ENCODE peak calls at places on chromosome 11, in six cellular contexts. One of them, this sample, is unnamed.
A peak's percentile ranks its signal among the peaks of the same experiment; 100 is the strongest.

GRCh38 chr11:63763506-63764200 is 4.9 kb downstream of the ZFTA start:
- DNase-seq in SK-N-SH: peak; percentile 41
- DNase-seq in astrocyte: no peak
- DNase-seq in hepatocyte: peak; percentile 26
- DNase-seq in HCT116: no peak
- DNase-seq in fibroblast of lung: no peak
- DNase-seq in this sample: no peak

GRCh38 chr11:106656646-106657045 is 361.6 kb downstream of the GUCY1A2 start:
- DNase-seq in hepatocyte: no peak
- DNase-seq in HCT116: no peak
- DNase-seq in SK-N-SH: no peak
- DNase-seq in fibroblast of lung: peak; percentile 21
- DNase-seq in astrocyte: no peak
- DNase-seq in this sample: peak; percentile 21

GRCh38 chr11:45383229-45383628 is 97.1 kb upstream of the SYT13 start:
- DNase-seq in SK-N-SH: no peak
- DNase-seq in astrocyte: peak; percentile 55
- DNase-seq in fibroblast of lung: peak; percentile 65
- DNase-seq in hepatocyte: no peak
- DNase-seq in HCT116: no peak
- DNase-seq in this sample: peak; percentile 36

GRCh38 chr11:94623120-94623735 is 56.1 kb downstream of the PIWIL4 start:
- DNase-seq in SK-N-SH: peak; percentile 77
- DNase-seq in astrocyte: peak; percentile 57
- DNase-seq in HCT116: peak; percentile 88
- DNase-seq in fibroblast of lung: peak; percentile 70
- DNase-seq in hepatocyte: peak; percentile 87
- DNase-seq in this sample: peak; percentile 74

GRCh38 chr11:71163371-71163770 is 89.0 kb downstream of the SHANK2 start:
- DNase-seq in SK-N-SH: no peak
- DNase-seq in hepatocyte: no peak
- DNase-seq in fibroblast of lung: no peak
- DNase-seq in astrocyte: no peak
- DNase-seq in HCT116: no peak
- DNase-seq in this sample: no peak

GRCh38 chr11:97158256-97158655 is 768.4 kb downstream of the JRKL start:
- DNase-seq in fibroblast of lung: no peak
- DNase-seq in SK-N-SH: no peak
- DNase-seq in HCT116: no peak
- DNase-seq in hepatocyte: no peak
- DNase-seq in astrocyte: no peak
- DNase-seq in this sample: no peak

GRCh38 chr11:116226731-116227130 is 546.1 kb downstream of the BUD13 start:
- DNase-seq in HCT116: no peak
- DNase-seq in hepatocyte: no peak
- DNase-seq in fibroblast of lung: no peak
- DNase-seq in astrocyte: no peak
- DNase-seq in SK-N-SH: no peak
- DNase-seq in this sample: no peak

GRCh38 chr11:1296287-1296686 is 13.1 kb downstream of the TOLLIP start:
- DNase-seq in astrocyte: no peak
- DNase-seq in SK-N-SH: no peak
- DNase-seq in fibroblast of lung: no peak
- DNase-seq in HCT116: no peak
- DNase-seq in hepatocyte: no peak
- DNase-seq in this sample: no peak

GRCh38 chr11:59918987-59919589 is 19.1 kb upstream of the OOSP1 start:
- DNase-seq in fibroblast of lung: peak; percentile 47
- DNase-seq in hepatocyte: peak; percentile 44
- DNase-seq in astrocyte: peak; percentile 33
- DNase-seq in SK-N-SH: peak; percentile 29
- DNase-seq in HCT116: peak; percentile 56
- DNase-seq in this sample: peak; percentile 85

DNA sequence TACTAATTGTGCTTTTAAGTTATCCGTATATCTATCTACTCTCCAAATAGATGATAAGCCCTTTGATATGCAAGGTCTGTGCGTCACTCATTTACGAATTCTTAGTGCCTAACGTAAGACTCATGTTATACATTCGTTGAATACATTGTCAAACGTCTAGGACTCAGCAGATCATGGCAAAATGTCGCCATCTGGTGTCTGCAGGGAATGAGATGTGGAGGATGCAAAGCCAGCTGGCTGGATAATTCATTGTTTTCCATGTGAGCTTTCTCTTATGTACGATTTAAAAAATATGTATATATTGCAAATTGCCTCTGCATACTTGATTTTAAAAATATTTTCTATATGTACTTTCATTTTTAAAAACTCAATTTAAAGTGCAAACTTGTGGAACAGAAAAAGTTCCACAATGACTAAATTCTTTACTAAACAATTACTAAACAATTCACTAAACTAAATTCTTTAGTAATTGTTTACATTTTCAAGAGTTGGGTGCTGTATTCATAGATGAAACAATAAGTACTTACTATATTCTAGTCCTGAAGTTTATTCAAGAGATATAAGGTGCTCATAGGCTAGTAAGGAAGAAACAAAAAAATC is 33.8 kb downstream of the ZNF202 start:
- DNase-seq in SK-N-SH: peak; percentile 70
- DNase-seq in astrocyte: peak; percentile 43
- DNase-seq in fibroblast of lung: peak; percentile 57
- DNase-seq in hepatocyte: peak; percentile 81
- DNase-seq in HCT116: peak; percentile 57
- DNase-seq in this sample: peak; percentile 81
- H3K27ac ChIP-seq in SK-N-SH: no peak overlapping the region
- H3K27ac ChIP-seq in astrocyte: no peak overlapping the region
- H3K27ac ChIP-seq in fibroblast of lung: no peak overlapping the region
- H3K27ac ChIP-seq in hepatocyte: no peak overlapping the region
- H3K27ac ChIP-seq in HCT116: no peak overlapping the region
- H3K27ac ChIP-seq in this sample: no peak overlapping the region

DNA sequence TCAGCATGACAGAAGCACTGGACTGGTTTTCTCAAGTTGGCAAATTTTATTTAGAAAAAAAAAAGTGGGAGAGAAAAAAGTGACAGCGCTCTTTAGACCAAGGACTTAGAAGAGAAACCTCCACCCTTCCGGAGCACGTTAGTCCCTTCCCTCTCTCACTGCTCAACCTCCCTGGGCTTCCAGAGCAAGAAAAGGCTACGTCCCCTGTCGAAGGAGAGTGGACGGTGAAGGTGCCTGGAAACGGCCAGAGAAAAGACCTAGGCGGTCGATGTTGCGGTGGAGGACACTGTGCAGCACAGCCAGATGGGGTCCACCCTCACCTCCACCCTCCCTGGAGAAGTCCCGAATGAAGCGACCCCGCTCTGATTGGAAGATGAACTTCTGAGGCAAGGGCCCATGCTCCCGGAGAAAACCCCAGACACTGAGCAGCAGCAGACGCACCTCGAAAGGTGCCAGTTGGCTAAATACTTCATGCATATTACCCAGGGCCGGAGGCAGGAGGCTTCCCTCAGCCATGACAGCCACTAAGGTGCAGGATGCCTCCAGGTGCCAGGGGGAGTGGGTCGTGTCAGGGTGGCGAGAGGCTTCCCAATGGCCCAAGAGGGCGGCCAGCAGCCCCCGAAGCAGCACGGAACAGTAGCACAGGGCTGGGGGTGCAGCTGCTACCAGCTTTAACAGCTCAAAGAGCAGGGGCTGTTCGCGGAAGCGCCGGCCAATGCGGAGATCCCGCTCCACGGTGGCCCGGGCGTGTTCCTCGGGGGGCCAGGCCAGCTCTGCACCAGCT is 604 bp upstream of the GANAB start:
- DNase-seq in hepatocyte: no peak
- DNase-seq in astrocyte: no peak
- DNase-seq in fibroblast of lung: no peak
- DNase-seq in SK-N-SH: peak; percentile 43
- DNase-seq in HCT116: no peak
- DNase-seq in this sample: no peak
- H3K79me2 ChIP-seq in hepatocyte: peaks cover 59% of the 10 kb centered on the region
- H3K79me2 ChIP-seq in astrocyte: peaks cover 77% of the 10 kb centered on the region
- H3K79me2 ChIP-seq in fibroblast of lung: peaks cover 50% of the 10 kb centered on the region
- H3K79me2 ChIP-seq in SK-N-SH: peaks cover 63% of the 10 kb centered on the region
- H3K79me2 ChIP-seq in HCT116: peaks cover 65% of the 10 kb centered on the region
- H3K79me2 ChIP-seq in this sample: peaks cover 76% of the 10 kb centered on the region

DNA sequence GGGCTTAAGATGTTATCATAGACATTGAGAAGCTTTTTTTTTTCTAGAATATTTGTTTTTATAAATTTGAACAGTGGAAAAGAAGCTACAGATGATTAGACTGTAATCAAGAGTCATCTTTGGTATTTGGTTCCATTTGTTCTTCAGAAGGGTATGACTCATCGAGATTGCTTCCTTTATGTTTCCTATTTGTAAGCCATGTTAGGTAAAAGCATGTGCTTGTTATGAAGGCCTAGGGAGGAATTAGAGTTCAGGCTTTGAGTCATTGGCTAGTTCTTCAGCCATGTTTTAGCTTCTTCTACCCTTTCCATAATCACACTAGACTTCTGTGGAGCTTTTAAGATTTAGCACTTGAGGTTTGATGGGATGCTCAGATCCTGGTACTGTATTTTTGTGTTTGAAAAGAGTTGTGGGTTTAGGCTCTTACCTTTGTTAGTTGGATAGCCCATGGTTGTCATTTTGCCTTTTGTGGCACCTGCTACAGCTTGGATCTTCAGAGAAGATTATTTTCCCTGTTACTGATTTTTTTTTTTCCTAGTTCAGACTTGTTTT is 44.3 kb downstream of the POLD3 start:
- DNase-seq in astrocyte: peak; percentile 88
- DNase-seq in fibroblast of lung: peak; percentile 91
- DNase-seq in HCT116: peak; percentile 22
- DNase-seq in SK-N-SH: no peak
- DNase-seq in hepatocyte: no peak
- DNase-seq in this sample: peak; percentile 91
- H2AFZ ChIP-seq in astrocyte: peak overlapping the region; percentile 34
- H2AFZ ChIP-seq in fibroblast of lung: peak overlapping the region; percentile 2
- H2AFZ ChIP-seq in HCT116: no peak overlapping the region
- H2AFZ ChIP-seq in SK-N-SH: peak overlapping the region; percentile 64
- H2AFZ ChIP-seq in hepatocyte: no peak overlapping the region
- H2AFZ ChIP-seq in this sample: peak overlapping the region; percentile 67

GRCh38 chr11:8086001-8086479 is 5.0 kb downstream of the TUB start:
- DNase-seq in SK-N-SH: peak; percentile 89
- DNase-seq in astrocyte: peak; percentile 56
- DNase-seq in hepatocyte: no peak
- DNase-seq in fibroblast of lung: peak; percentile 63
- DNase-seq in HCT116: no peak
- DNase-seq in this sample: peak; percentile 29
- H3K27ac ChIP-seq in SK-N-SH: peak overlapping the region; percentile 28
- H3K27ac ChIP-seq in astrocyte: no peak overlapping the region
- H3K27ac ChIP-seq in hepatocyte: no peak overlapping the region
- H3K27ac ChIP-seq in fibroblast of lung: no peak overlapping the region
- H3K27ac ChIP-seq in HCT116: no peak overlapping the region
- H3K27ac ChIP-seq in this sample: no peak overlapping the region

DNA sequence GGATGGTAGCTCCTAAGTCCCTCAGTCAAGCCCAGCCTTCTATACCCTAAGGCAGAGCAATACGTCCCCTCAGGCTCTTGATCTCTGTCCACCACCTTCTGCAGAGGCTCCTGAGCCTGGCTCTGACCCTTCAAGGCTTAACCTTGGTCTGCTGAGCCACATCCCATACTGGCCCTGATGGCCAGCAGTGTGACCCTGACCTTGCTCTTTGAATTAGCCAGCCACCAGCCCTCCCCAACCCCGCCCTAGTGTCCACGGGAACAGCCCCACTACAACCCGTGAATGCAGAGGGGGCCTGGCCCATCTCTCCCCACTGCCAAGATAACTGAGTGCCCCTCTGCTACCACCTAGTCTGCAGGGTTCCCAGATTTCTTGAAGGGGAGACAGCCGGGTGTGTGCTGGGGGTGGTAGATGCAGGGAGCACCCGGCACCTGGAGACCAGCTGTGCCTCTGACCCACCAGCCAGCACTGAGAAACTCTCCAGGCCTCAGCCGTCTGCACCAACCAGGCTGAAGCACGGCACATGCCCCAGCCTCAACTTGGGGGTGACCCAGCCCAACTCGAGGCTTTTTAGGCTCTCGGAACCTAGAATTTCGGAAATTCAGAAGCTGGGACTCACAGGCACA is 6.2 kb downstream of the ARAP1 start:
- DNase-seq in hepatocyte: no peak
- DNase-seq in SK-N-SH: peak; percentile 71
- DNase-seq in HCT116: no peak
- DNase-seq in astrocyte: no peak
- DNase-seq in fibroblast of lung: no peak
- DNase-seq in this sample: no peak
- H3K79me2 ChIP-seq in hepatocyte: peaks cover 74% of the 10 kb centered on the region
- H3K79me2 ChIP-seq in SK-N-SH: peaks cover 24% of the 10 kb centered on the region
- H3K79me2 ChIP-seq in HCT116: peaks cover 11% of the 10 kb centered on the region
- H3K79me2 ChIP-seq in astrocyte: peaks cover 31% of the 10 kb centered on the region
- H3K79me2 ChIP-seq in fibroblast of lung: peaks cover 5% of the 10 kb centered on the region
- H3K79me2 ChIP-seq in this sample: peaks cover 21% of the 10 kb centered on the region

GRCh38 chr11:68839054-68839865 is 2.5 kb downstream of the CPT1A start:
- DNase-seq in SK-N-SH: peak; percentile 98
- DNase-seq in HCT116: peak; percentile 69
- DNase-seq in astrocyte: peak; percentile 79
- DNase-seq in fibroblast of lung: peak; percentile 89
- DNase-seq in hepatocyte: peak; percentile 97
- DNase-seq in this sample: peak; percentile 95

GRCh38 chr11:68841718-68842426 is at the start of gene CPT1A:
- DNase-seq in SK-N-SH: peak; percentile 94
- DNase-seq in astrocyte: peak; percentile 50
- DNase-seq in HCT116: no peak
- DNase-seq in fibroblast of lung: peak; percentile 71
- DNase-seq in hepatocyte: peak; percentile 90
- DNase-seq in this sample: peak; percentile 92

GRCh38 chr11:68842427-68843051 is 823 bp upstream of the CPT1A start:
- DNase-seq in HCT116: no peak
- DNase-seq in SK-N-SH: no peak
- DNase-seq in astrocyte: no peak
- DNase-seq in fibroblast of lung: no peak
- DNase-seq in hepatocyte: no peak
- DNase-seq in this sample: no peak

GRCh38 chr11:68839953-68840641 is 1.6 kb downstream of the CPT1A start:
- DNase-seq in fibroblast of lung: peak; percentile 29
- DNase-seq in HCT116: no peak
- DNase-seq in astrocyte: no peak
- DNase-seq in hepatocyte: no peak
- DNase-seq in SK-N-SH: no peak
- DNase-seq in this sample: peak; percentile 53

DNA sequence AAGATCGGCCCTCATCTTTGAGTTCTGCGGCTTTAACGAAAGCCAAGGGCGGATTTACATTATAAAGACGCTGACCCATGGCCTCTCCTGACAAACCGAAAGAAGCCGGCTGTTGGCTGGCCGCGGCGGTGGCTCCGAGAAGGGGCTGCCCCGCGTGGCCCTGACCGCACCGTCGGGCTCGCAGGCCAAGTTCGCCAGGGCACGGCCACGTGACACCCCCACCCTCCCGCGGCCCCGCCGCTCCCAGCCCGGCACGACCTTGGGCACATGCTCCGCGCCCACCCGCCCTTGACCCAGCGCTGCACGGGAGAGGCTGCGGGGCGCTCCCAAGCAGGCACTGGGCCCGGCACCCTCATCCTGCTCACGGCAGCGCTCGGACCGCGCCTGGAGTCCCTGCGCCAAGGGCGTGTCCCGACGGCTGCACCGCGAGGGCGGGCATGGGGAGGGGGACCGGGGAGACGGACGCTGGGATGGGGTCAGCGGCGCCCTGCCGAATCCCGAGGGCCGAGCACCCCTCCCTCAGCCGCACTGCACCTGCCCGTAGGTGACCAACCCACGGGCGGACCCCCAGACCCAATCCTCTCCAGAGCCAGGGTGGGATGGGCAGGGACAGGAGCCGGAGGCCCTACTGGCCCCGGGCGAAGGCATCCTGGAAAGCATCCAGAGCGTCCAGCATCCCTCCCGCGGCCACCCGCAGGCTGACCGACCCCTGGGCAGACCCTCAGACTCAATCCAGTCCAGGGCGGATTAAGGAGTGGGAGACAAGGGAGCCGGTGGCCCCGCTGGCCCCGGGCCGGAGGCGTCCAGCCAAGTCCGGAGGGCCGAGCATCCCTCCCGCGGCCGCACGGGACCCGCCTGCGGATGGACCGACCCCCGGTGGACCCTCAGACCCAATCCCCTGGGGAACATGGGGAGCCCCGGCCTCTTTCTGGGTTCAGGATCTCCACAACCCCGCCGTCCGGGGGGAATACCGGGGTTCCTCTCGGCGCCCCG is 759 bp downstream of the CPT1A start:
- DNase-seq in fibroblast of lung: peak; percentile 27
- DNase-seq in HCT116: no peak
- DNase-seq in hepatocyte: peak; percentile 69
- DNase-seq in SK-N-SH: peak; percentile 79
- DNase-seq in astrocyte: no peak
- DNase-seq in this sample: peak; percentile 76
- H2AFZ ChIP-seq in fibroblast of lung: peak overlapping the region; percentile 24
- H2AFZ ChIP-seq in HCT116: peak overlapping the region; percentile 35
- H2AFZ ChIP-seq in hepatocyte: peak overlapping the region; percentile 18
- H2AFZ ChIP-seq in SK-N-SH: peak overlapping the region; percentile 81
- H2AFZ ChIP-seq in astrocyte: peak overlapping the region; percentile 31
- H2AFZ ChIP-seq in this sample: peak overlapping the region; percentile 77